ENCODE peak calls at places on chromosomes 4 and X, in seven cellular contexts. One of them, this sample, is unnamed. For H3K4me1, the result is how much of the 10 kb centered on the place peaks cover.

GRCh38 chrX:45009371-45010000 is 136.5 kb downstream of the KDM6A start:
- DNase-seq in IMR-90: peak
- DNase-seq in cardiac muscle cell: no peak
- DNase-seq in tibial nerve: no peak
- DNase-seq in lower lobe of right lung: no peak
- DNase-seq in gastrocnemius medialis: peak
- DNase-seq in thyroid gland: no peak
- DNase-seq in this sample: no peak

GRCh38 chrX:53312946-53313745 is 31.8 kb upstream of the IQSEC2 start:
- DNase-seq in IMR-90: peak
- DNase-seq in cardiac muscle cell: peak
- DNase-seq in tibial nerve: peak
- DNase-seq in lower lobe of right lung: no peak
- DNase-seq in gastrocnemius medialis: no peak
- DNase-seq in thyroid gland: peak
- DNase-seq in this sample: no peak

GRCh38 chr4:186216465-186217024 is 10.8 kb upstream of the KLKB1 start:
- DNase-seq in IMR-90: no peak
- DNase-seq in cardiac muscle cell: no peak
- DNase-seq in tibial nerve: no peak
- DNase-seq in lower lobe of right lung: no peak
- DNase-seq in gastrocnemius medialis: no peak
- DNase-seq in thyroid gland: no peak
- DNase-seq in this sample: no peak

GRCh38 chr4:145513020-145513621 is 31.5 kb downstream of the SMAD1 start:
- DNase-seq in IMR-90: no peak
- DNase-seq in cardiac muscle cell: no peak
- DNase-seq in tibial nerve: no peak
- DNase-seq in lower lobe of right lung: no peak
- DNase-seq in gastrocnemius medialis: no peak
- DNase-seq in thyroid gland: no peak
- DNase-seq in this sample: no peak

GRCh38 chr4:8433181-8433580 is 7.3 kb downstream of the ACOX3 start:
- DNase-seq in IMR-90: no peak
- DNase-seq in cardiac muscle cell: no peak
- DNase-seq in tibial nerve: no peak
- DNase-seq in lower lobe of right lung: no peak
- DNase-seq in gastrocnemius medialis: no peak
- DNase-seq in thyroid gland: peak
- DNase-seq in this sample: no peak

GRCh38 chrX:21700289-21700688 is 42.2 kb upstream of the KLHL34 start:
- DNase-seq in IMR-90: no peak
- DNase-seq in cardiac muscle cell: no peak
- DNase-seq in tibial nerve: no peak
- DNase-seq in lower lobe of right lung: no peak
- DNase-seq in gastrocnemius medialis: no peak
- DNase-seq in thyroid gland: no peak
- DNase-seq in this sample: no peak

GRCh38 chr4:99087887-99088484 is 602 bp downstream of the ADH5 start:
- DNase-seq in IMR-90: peak
- DNase-seq in cardiac muscle cell: peak
- DNase-seq in tibial nerve: peak
- DNase-seq in lower lobe of right lung: peak
- DNase-seq in gastrocnemius medialis: peak
- DNase-seq in thyroid gland: peak
- DNase-seq in this sample: peak

GRCh38 chr4:122879001-122879400 is 43.4 kb downstream of the NUDT6 start:
- DNase-seq in IMR-90: no peak
- DNase-seq in cardiac muscle cell: no peak
- DNase-seq in tibial nerve: no peak
- DNase-seq in lower lobe of right lung: no peak
- DNase-seq in gastrocnemius medialis: no peak
- DNase-seq in thyroid gland: no peak
- DNase-seq in this sample: no peak

GRCh38 chr4:53781614-53782467 is 190.6 kb upstream of the LNX1 start:
- DNase-seq in IMR-90: peak
- DNase-seq in cardiac muscle cell: no peak
- DNase-seq in tibial nerve: no peak
- DNase-seq in lower lobe of right lung: no peak
- DNase-seq in gastrocnemius medialis: no peak
- DNase-seq in thyroid gland: no peak
- DNase-seq in this sample: no peak

GRCh38 chr4:73668806-73669205 is 48.6 kb upstream of the RASSF6 start:
- DNase-seq in IMR-90: no peak
- DNase-seq in cardiac muscle cell: no peak
- DNase-seq in tibial nerve: no peak
- DNase-seq in lower lobe of right lung: no peak
- DNase-seq in gastrocnemius medialis: no peak
- DNase-seq in thyroid gland: peak
- DNase-seq in this sample: no peak

GRCh38 chrX:44400588-44400987 is 57.1 kb upstream of the EFHC2 start:
- DNase-seq in IMR-90: peak
- DNase-seq in cardiac muscle cell: no peak
- DNase-seq in tibial nerve: no peak
- DNase-seq in lower lobe of right lung: peak
- DNase-seq in gastrocnemius medialis: no peak
- DNase-seq in thyroid gland: peak
- DNase-seq in this sample: no peak

GRCh38 chr4:161148051-161148450 is 1015.7 kb downstream of the FSTL5 start:
- DNase-seq in IMR-90: no peak
- DNase-seq in cardiac muscle cell: no peak
- DNase-seq in tibial nerve: no peak
- DNase-seq in lower lobe of right lung: no peak
- DNase-seq in gastrocnemius medialis: no peak
- DNase-seq in thyroid gland: no peak
- DNase-seq in this sample: no peak

GRCh38 chr4:56804551-56804950 is 16.9 kb downstream of the SPINK2 start:
- DNase-seq in IMR-90: peak
- DNase-seq in cardiac muscle cell: no peak
- DNase-seq in tibial nerve: no peak
- DNase-seq in lower lobe of right lung: no peak
- DNase-seq in gastrocnemius medialis: no peak
- DNase-seq in thyroid gland: no peak
- DNase-seq in this sample: no peak

GRCh38 chr4:35125995-35126712 is 1118.2 kb downstream of the ARAP2 start:
- DNase-seq in IMR-90: no peak
- DNase-seq in cardiac muscle cell: peak
- DNase-seq in tibial nerve: no peak
- DNase-seq in lower lobe of right lung: no peak
- DNase-seq in gastrocnemius medialis: no peak
- DNase-seq in thyroid gland: peak
- DNase-seq in this sample: no peak

GRCh38 chrX:46165866-46166265 is 379.4 kb downstream of the ZNF674 start:
- DNase-seq in IMR-90: no peak
- DNase-seq in cardiac muscle cell: no peak
- DNase-seq in tibial nerve: no peak
- DNase-seq in lower lobe of right lung: no peak
- DNase-seq in gastrocnemius medialis: no peak
- DNase-seq in thyroid gland: no peak
- DNase-seq in this sample: no peak

GRCh38 chr4:23022032-23022431 is 329.3 kb downstream of the GBA3 start:
- DNase-seq in IMR-90: peak
- DNase-seq in cardiac muscle cell: no peak
- DNase-seq in tibial nerve: peak
- DNase-seq in lower lobe of right lung: no peak
- DNase-seq in gastrocnemius medialis: no peak
- DNase-seq in thyroid gland: no peak
- DNase-seq in this sample: no peak

GRCh38 chr4:152709675-152710438 is 30.1 kb upstream of the TMEM154 start:
- DNase-seq in IMR-90: no peak
- DNase-seq in cardiac muscle cell: peak
- DNase-seq in tibial nerve: no peak
- DNase-seq in lower lobe of right lung: no peak
- DNase-seq in gastrocnemius medialis: no peak
- DNase-seq in thyroid gland: no peak
- DNase-seq in this sample: no peak

GRCh38 chr4:61493470-61493869 is 293.3 kb downstream of the ADGRL3 start:
- DNase-seq in IMR-90: no peak
- DNase-seq in cardiac muscle cell: no peak
- DNase-seq in tibial nerve: no peak
- DNase-seq in lower lobe of right lung: no peak
- DNase-seq in gastrocnemius medialis: no peak
- DNase-seq in thyroid gland: no peak
- DNase-seq in this sample: no peak

GRCh38 chrX:34918856-34919255 is 23.7 kb upstream of the FAM47B start:
- DNase-seq in IMR-90: peak
- DNase-seq in cardiac muscle cell: peak
- DNase-seq in tibial nerve: no peak
- DNase-seq in lower lobe of right lung: no peak
- DNase-seq in gastrocnemius medialis: no peak
- DNase-seq in thyroid gland: no peak
- DNase-seq in this sample: no peak

GRCh38 chr4:86909945-86910344 is 17.7 kb upstream of the C4orf36 start:
- DNase-seq in IMR-90: no peak
- DNase-seq in cardiac muscle cell: no peak
- DNase-seq in tibial nerve: no peak
- DNase-seq in lower lobe of right lung: no peak
- DNase-seq in gastrocnemius medialis: no peak
- DNase-seq in thyroid gland: no peak
- DNase-seq in this sample: peak

GRCh38 chr4:85153221-85153620 is 186.7 kb upstream of the WDFY3 start:
- DNase-seq in IMR-90: no peak
- DNase-seq in cardiac muscle cell: no peak
- DNase-seq in tibial nerve: no peak
- DNase-seq in lower lobe of right lung: no peak
- DNase-seq in gastrocnemius medialis: no peak
- DNase-seq in thyroid gland: no peak
- DNase-seq in this sample: no peak

GRCh38 chr4:26342328-26343040 is 21.7 kb downstream of the RBPJ start:
- DNase-seq in IMR-90: peak
- DNase-seq in cardiac muscle cell: peak
- DNase-seq in tibial nerve: no peak
- DNase-seq in lower lobe of right lung: no peak
- DNase-seq in gastrocnemius medialis: no peak
- DNase-seq in thyroid gland: no peak
- DNase-seq in this sample: no peak

GRCh38 chr4:7045553-7045952 is 2.4 kb downstream of the TADA2B start:
- DNase-seq in IMR-90: no peak
- DNase-seq in cardiac muscle cell: no peak
- DNase-seq in tibial nerve: no peak
- DNase-seq in lower lobe of right lung: no peak
- DNase-seq in gastrocnemius medialis: no peak
- DNase-seq in thyroid gland: peak
- DNase-seq in this sample: no peak

GRCh38 chr4:40918330-40918729 is 168.6 kb downstream of the NSUN7 start:
- DNase-seq in IMR-90: peak
- DNase-seq in cardiac muscle cell: no peak
- DNase-seq in tibial nerve: peak
- DNase-seq in lower lobe of right lung: no peak
- DNase-seq in gastrocnemius medialis: peak
- DNase-seq in thyroid gland: peak
- DNase-seq in this sample: peak

GRCh38 chr4:149897784-149898183 is 82.1 kb upstream of the IQCM start:
- DNase-seq in IMR-90: peak
- DNase-seq in cardiac muscle cell: peak
- DNase-seq in tibial nerve: no peak
- DNase-seq in lower lobe of right lung: no peak
- DNase-seq in gastrocnemius medialis: no peak
- DNase-seq in thyroid gland: no peak
- DNase-seq in this sample: no peak

GRCh38 chr4:107853444-107854325 is 29.0 kb downstream of the SGMS2 start:
- DNase-seq in IMR-90: peak
- DNase-seq in cardiac muscle cell: no peak
- DNase-seq in tibial nerve: no peak
- DNase-seq in lower lobe of right lung: no peak
- DNase-seq in gastrocnemius medialis: no peak
- DNase-seq in thyroid gland: no peak
- DNase-seq in this sample: no peak

GRCh38 chr4:139331185-139331584 is 28.9 kb upstream of the NDUFC1 start:
- DNase-seq in IMR-90: no peak
- DNase-seq in cardiac muscle cell: no peak
- DNase-seq in tibial nerve: no peak
- DNase-seq in lower lobe of right lung: no peak
- DNase-seq in gastrocnemius medialis: no peak
- DNase-seq in thyroid gland: no peak
- DNase-seq in this sample: no peak

DNA sequence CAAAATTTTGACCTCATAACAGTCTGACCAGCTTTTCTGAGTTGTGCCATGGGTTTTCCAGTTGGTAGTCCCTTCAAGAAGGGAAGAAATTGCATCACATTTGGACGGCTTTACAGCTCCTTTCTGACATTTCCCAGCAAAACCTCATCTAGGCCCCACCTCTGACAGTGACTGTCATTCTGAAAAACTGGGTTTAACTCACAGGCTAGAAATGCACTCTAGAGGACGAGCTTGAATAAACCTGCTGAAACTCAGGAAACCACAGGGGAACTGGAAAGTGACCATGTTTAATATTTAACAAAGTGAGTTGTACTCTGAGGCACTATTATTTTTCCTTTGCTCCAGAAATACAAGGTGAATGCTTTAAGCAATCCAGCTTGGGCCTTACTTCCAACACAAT is 434.3 kb upstream of the RASGEF1B start:
- DNase-seq in IMR-90: no peak
- DNase-seq in cardiac muscle cell: no peak
- DNase-seq in tibial nerve: no peak
- DNase-seq in lower lobe of right lung: no peak
- DNase-seq in gastrocnemius medialis: no peak
- DNase-seq in thyroid gland: no peak
- DNase-seq in this sample: no peak
- H3K4me3 ChIP-seq in IMR-90: no peak
- H3K4me3 ChIP-seq in cardiac muscle cell: no peak
- H3K4me3 ChIP-seq in tibial nerve: no peak
- H3K4me3 ChIP-seq in lower lobe of right lung: no peak
- H3K4me3 ChIP-seq in gastrocnemius medialis: no peak
- H3K4me3 ChIP-seq in thyroid gland: no peak
- H3K4me3 ChIP-seq in this sample: no peak

GRCh38 chrX:39771089-39771488 is 326.7 kb downstream of the BCOR start:
- DNase-seq in IMR-90: no peak
- DNase-seq in cardiac muscle cell: no peak
- DNase-seq in tibial nerve: no peak
- DNase-seq in lower lobe of right lung: no peak
- DNase-seq in gastrocnemius medialis: no peak
- DNase-seq in thyroid gland: no peak
- DNase-seq in this sample: no peak
- H3K4me1 ChIP-seq in IMR-90: under half
- H3K4me1 ChIP-seq in cardiac muscle cell: under half
- H3K4me1 ChIP-seq in tibial nerve: under half
- H3K4me1 ChIP-seq in lower lobe of right lung: under half
- H3K4me1 ChIP-seq in gastrocnemius medialis: under half
- H3K4me1 ChIP-seq in thyroid gland: under half
- H3K4me1 ChIP-seq in this sample: under half

GRCh38 chr4:1469596-1470392 is 63.6 kb upstream of the NKX1-1 start:
- DNase-seq in IMR-90: no peak
- DNase-seq in cardiac muscle cell: no peak
- DNase-seq in tibial nerve: no peak
- DNase-seq in lower lobe of right lung: peak
- DNase-seq in gastrocnemius medialis: no peak
- DNase-seq in thyroid gland: no peak
- DNase-seq in this sample: peak
- H3K4me3 ChIP-seq in IMR-90: no peak
- H3K4me3 ChIP-seq in cardiac muscle cell: no peak
- H3K4me3 ChIP-seq in tibial nerve: no peak
- H3K4me3 ChIP-seq in lower lobe of right lung: no peak
- H3K4me3 ChIP-seq in gastrocnemius medialis: no peak
- H3K4me3 ChIP-seq in thyroid gland: no peak
- H3K4me3 ChIP-seq in this sample: no peak

DNA sequence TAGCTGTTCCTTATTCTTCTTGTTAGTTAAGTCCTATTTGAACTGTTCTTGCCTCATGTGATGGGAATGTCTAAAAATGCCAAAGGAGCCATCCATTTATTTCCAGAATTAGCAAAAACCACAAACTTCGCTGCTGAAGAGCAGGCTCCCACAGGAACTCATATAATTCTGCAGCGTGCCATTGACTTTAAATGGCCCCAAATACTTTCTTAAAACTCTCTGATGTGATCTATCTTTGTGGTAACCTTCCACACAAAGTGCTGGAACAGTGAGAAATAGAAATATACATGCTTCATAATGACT is 392.5 kb upstream of the ZFP42 start:
- DNase-seq in IMR-90: peak
- DNase-seq in cardiac muscle cell: no peak
- DNase-seq in tibial nerve: no peak
- DNase-seq in lower lobe of right lung: no peak
- DNase-seq in gastrocnemius medialis: no peak
- DNase-seq in thyroid gland: no peak
- DNase-seq in this sample: no peak
- H3K4me1 ChIP-seq in IMR-90: under half
- H3K4me1 ChIP-seq in cardiac muscle cell: under half
- H3K4me1 ChIP-seq in tibial nerve: under half
- H3K4me1 ChIP-seq in lower lobe of right lung: under half
- H3K4me1 ChIP-seq in gastrocnemius medialis: under half
- H3K4me1 ChIP-seq in thyroid gland: under half
- H3K4me1 ChIP-seq in this sample: under half

This sample was measured in ascending aorta.